ENCODE peak calls at places on chromosomes 12 and 14, in nine cellular contexts. W, C, S, J, Q, N, T, V and B are unnamed samples.

GRCh38 chr12:63021126-63021525 is 86.2 kb upstream of the PPM1H start:
- DNase-seq in V (no peak), S (no peak), W (no peak), N (no peak), Q (no peak), J (no peak), T (no peak), C (no peak), B (no peak)

GRCh38 chr12:58893421-58893986 is 26.8 kb downstream of the LRIG3 start:
- DNase-seq in C (no peak), Q (no peak), N (no peak), W (no peak), S (no peak), V (no peak), T (no peak), J (no peak), B (no peak)

GRCh38 chr14:55794655-55795583 is 214.9 kb downstream of the KTN1 start:
- DNase-seq in N (no peak), T (no peak), S (no peak), J (peak; percentile 52), C (no peak), V (no peak), W (no peak), Q (no peak), B (no peak)

GRCh38 chr12:88595697-88596096 is 15.4 kb upstream of the KITLG start:
- DNase-seq in Q (peak; percentile 15), S (no peak), T (no peak), N (no peak), V (no peak), W (no peak), C (no peak), J (no peak), B (no peak)

GRCh38 chr12:49231881-49232650 is 32.8 kb upstream of the TUBA1C start:
- DNase-seq in V (no peak), S (no peak), N (no peak), J (no peak), W (no peak), C (no peak), Q (no peak), T (no peak), B (no peak)

GRCh38 chr12:46617167-46617566 is 208.6 kb downstream of the SLC38A4 start:
- DNase-seq in S (peak; percentile 78), Q (peak; percentile 14), T (no peak), C (peak; percentile 33), N (no peak), V (no peak), W (no peak), J (no peak), B (no peak)

GRCh38 chr14:55523321-55523720 is 56.7 kb upstream of the KTN1 start:
- DNase-seq in Q (no peak), J (no peak), S (no peak), T (no peak), W (no peak), V (no peak), C (no peak), N (no peak), B (no peak)

GRCh38 chr14:34322940-34323418 is 139.1 kb downstream of the SPTSSA start:
- DNase-seq in J (peak; percentile 69), T (peak; percentile 79), C (no peak), W (peak; percentile 87), S (peak; percentile 73), Q (peak; percentile 74), V (no peak), N (peak; percentile 17), B (peak; percentile 59)

GRCh38 chr14:100297320-100298300 is 8.6 kb downstream of the SLC25A29 start:
- DNase-seq in W (no peak), S (peak; percentile 96), V (peak; percentile 35), Q (peak; percentile 72), T (no peak), N (peak; percentile 74), J (no peak), C (peak; percentile 75), B (peak; percentile 76)

GRCh38 chr14:104784218-104784568 is 11.4 kb downstream of the AKT1 start:
- DNase-seq in W (no peak), S (no peak), N (no peak), Q (no peak), J (no peak), T (no peak), C (no peak), V (no peak), B (no peak)

GRCh38 chr12:131473261-131473660 is 237.6 kb upstream of the SFSWAP start:
- DNase-seq in C (no peak), Q (no peak), W (no peak), S (no peak), N (no peak), T (no peak), V (no peak), J (no peak), B (peak; percentile 14)

GRCh38 chr12:26636710-26637328 is 196.2 kb downstream of the ITPR2 start:
- DNase-seq in N (no peak), J (peak; percentile 50), V (no peak), Q (no peak), W (peak; percentile 78), T (no peak), C (no peak), S (no peak), B (no peak)

GRCh38 chr12:47904647-47905312 is at the start of gene VDR:
- DNase-seq in N (peak; percentile 76), V (no peak), C (peak; percentile 53), S (peak; percentile 85), Q (peak; percentile 88), T (peak; percentile 87), W (peak; percentile 28), J (peak; percentile 87), B (peak; percentile 83)

GRCh38 chr14:89303452-89304435 is 113.3 kb downstream of the FOXN3 start:
- DNase-seq in T (no peak), V (peak; percentile 76), J (no peak), N (peak; percentile 71), S (peak; percentile 91), W (peak; percentile 12), C (peak; percentile 64), Q (peak; percentile 64), B (peak; percentile 36)

GRCh38 chr12:120515496-120515895 is 13.5 kb downstream of the COQ5 start:
- DNase-seq in Q (no peak), S (no peak), N (no peak), V (no peak), T (no peak), W (no peak), C (no peak), J (no peak), B (no peak)
- TF ChIP-seq EP300 in Q (no peak), S (no peak), N (no peak), V (no peak), T (no peak), W (no peak), C (no peak), J (no peak), B (no peak)

GRCh38 chr12:45309826-45310626 is 94.1 kb downstream of the ANO6 start:
- DNase-seq in S (no peak), Q (no peak), T (no peak), N (no peak), W (no peak), C (no peak), J (no peak), V (no peak), B (no peak)

GRCh38 chr12:45303955-45304354 is 88.1 kb downstream of the ANO6 start:
- DNase-seq in W (no peak), N (no peak), T (no peak), C (no peak), S (no peak), Q (no peak), V (no peak), J (no peak), B (no peak)

GRCh38 chr12:45304514-45305178 is 88.8 kb downstream of the ANO6 start:
- DNase-seq in Q (no peak), C (no peak), N (no peak), V (no peak), S (no peak), J (no peak), W (no peak), T (no peak), B (no peak)

GRCh38 chr12:45302621-45303020 is 86.7 kb downstream of the ANO6 start:
- DNase-seq in J (no peak), S (no peak), W (no peak), T (no peak), V (no peak), C (no peak), N (no peak), Q (no peak), B (no peak)

DNA sequence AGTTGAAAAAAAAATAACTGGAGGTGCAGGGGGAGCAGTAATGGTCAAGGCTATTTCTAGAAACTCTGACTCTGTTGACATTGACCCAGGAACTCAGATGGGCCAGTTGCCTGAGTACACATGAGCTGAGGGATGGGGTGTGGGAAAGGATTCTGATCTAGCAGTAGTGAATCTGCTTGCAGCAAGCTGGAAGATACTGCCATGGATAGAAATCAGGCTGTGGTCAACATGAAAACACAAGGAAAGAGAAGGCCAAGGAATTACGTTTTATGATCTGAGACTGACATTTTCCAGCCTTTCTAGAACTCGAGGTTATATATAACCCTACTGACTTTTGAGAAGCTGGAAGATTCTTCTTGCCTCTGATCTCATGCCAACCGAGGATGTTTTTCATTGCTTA is 90.0 kb downstream of the ANO6 start:
- DNase-seq in S (no peak), C (no peak), Q (no peak), W (no peak), V (no peak), T (no peak), J (no peak), N (no peak), B (no peak)
- H3K27ac ChIP-seq in S (peak overlapping the region; percentile 86), C (peak overlapping the region; percentile 30), Q (peak overlapping the region; percentile 63), W (no peak overlapping the region), V (no peak overlapping the region), T (no peak overlapping the region), J (no peak overlapping the region), N (no peak overlapping the region), B (peak overlapping the region; percentile 52)

GRCh38 chr12:13024151-13024946 is 19.8 kb upstream of the FAM234B start:
- DNase-seq in V (no peak), T (peak; percentile 2), S (no peak), N (no peak), Q (peak; percentile 33), W (peak; percentile 11), J (peak; percentile 73), C (peak; percentile 64), B (peak; percentile 31)
- TF ChIP-seq EP300 in V (no peak), T (no peak), S (no peak), N (no peak), Q (no peak), W (no peak), J (no peak), C (peak; percentile 30), B (no peak)

GRCh38 chr14:96254696-96255095 is 1.3 kb upstream of the BDKRB1 start:
- DNase-seq in V (no peak), C (no peak), Q (no peak), S (peak; percentile 79), T (no peak), W (no peak), J (no peak), N (no peak), B (no peak)

GRCh38 chr14:96257900-96258299 is 1.9 kb downstream of the BDKRB1 start:
- DNase-seq in T (no peak), J (no peak), V (no peak), N (no peak), S (no peak), W (no peak), Q (no peak), C (no peak), B (no peak)

GRCh38 chr14:96255501-96256366 is at the start of gene BDKRB1:
- DNase-seq in C (no peak), S (no peak), W (no peak), V (no peak), N (no peak), T (no peak), Q (no peak), J (no peak), B (no peak)

GRCh38 chr14:96256420-96256819 is 410 bp downstream of the BDKRB1 start:
- DNase-seq in V (no peak), N (no peak), C (no peak), Q (no peak), S (no peak), T (no peak), W (no peak), J (no peak), B (no peak)

GRCh38 chr14:96257056-96257455 is 1.0 kb downstream of the BDKRB1 start:
- DNase-seq in C (no peak), J (no peak), T (no peak), V (no peak), S (no peak), N (no peak), Q (no peak), W (no peak), B (no peak)
- H3K27ac ChIP-seq in C (no peak overlapping the region), J (peak overlapping the region; percentile 91), T (no peak overlapping the region), V (no peak overlapping the region), S (peak overlapping the region; percentile 86), N (no peak overlapping the region), Q (peak overlapping the region; percentile 76), W (no peak overlapping the region), B (peak overlapping the region; percentile 75)